ENCODE peak calls at places on chromosome 12, in nine cellular contexts. One of them, this sample, is unnamed.

GRCh38 chr12:10364839-10365681 is 24.8 kb downstream of the KLRK1 start:
- DNase-seq in PC-9: peak; percentile 79
- DNase-seq in AG04450: peak; percentile 42
- DNase-seq in CD4-positive, alpha-beta T cell: peak; percentile 44
- DNase-seq in OCI-LY7: peak; percentile 91
- DNase-seq in RWPE1: peak; percentile 62
- DNase-seq in pancreas: peak; percentile 85
- DNase-seq in heart left ventricle: peak; percentile 73
- DNase-seq in breast epithelium: peak; percentile 60
- DNase-seq in this sample: peak; percentile 83

GRCh38 chr12:64895541-64895940 is 71.1 kb downstream of the TBC1D30 start:
- DNase-seq in heart left ventricle: no peak
- DNase-seq in PC-9: no peak
- DNase-seq in AG04450: no peak
- DNase-seq in OCI-LY7: no peak
- DNase-seq in breast epithelium: no peak
- DNase-seq in CD4-positive, alpha-beta T cell: no peak
- DNase-seq in RWPE1: no peak
- DNase-seq in pancreas: no peak
- DNase-seq in this sample: no peak

GRCh38 chr12:130947028-130947427 is 6.7 kb upstream of the ADGRD1 start:
- DNase-seq in breast epithelium: no peak
- DNase-seq in RWPE1: no peak
- DNase-seq in heart left ventricle: no peak
- DNase-seq in OCI-LY7: no peak
- DNase-seq in AG04450: no peak
- DNase-seq in pancreas: no peak
- DNase-seq in PC-9: no peak
- DNase-seq in CD4-positive, alpha-beta T cell: no peak
- DNase-seq in this sample: no peak

GRCh38 chr12:71476513-71476912 is 36.9 kb downstream of the LGR5 start:
- DNase-seq in PC-9: no peak
- DNase-seq in breast epithelium: no peak
- DNase-seq in CD4-positive, alpha-beta T cell: no peak
- DNase-seq in AG04450: peak; percentile 68
- DNase-seq in OCI-LY7: no peak
- DNase-seq in RWPE1: no peak
- DNase-seq in heart left ventricle: peak; percentile 28
- DNase-seq in pancreas: no peak
- DNase-seq in this sample: no peak

GRCh38 chr12:48978741-48979601 is 849 bp downstream of the WNT1 start:
- DNase-seq in pancreas: no peak
- DNase-seq in OCI-LY7: no peak
- DNase-seq in CD4-positive, alpha-beta T cell: no peak
- DNase-seq in RWPE1: no peak
- DNase-seq in heart left ventricle: no peak
- DNase-seq in breast epithelium: no peak
- DNase-seq in AG04450: no peak
- DNase-seq in PC-9: no peak
- DNase-seq in this sample: no peak

GRCh38 chr12:18323159-18323558 is 61.8 kb downstream of the PIK3C2G start:
- DNase-seq in heart left ventricle: no peak
- DNase-seq in pancreas: no peak
- DNase-seq in OCI-LY7: no peak
- DNase-seq in PC-9: no peak
- DNase-seq in CD4-positive, alpha-beta T cell: no peak
- DNase-seq in RWPE1: no peak
- DNase-seq in AG04450: peak; percentile 6
- DNase-seq in breast epithelium: no peak
- DNase-seq in this sample: no peak

GRCh38 chr12:79546461-79547043 is 144.2 kb downstream of the PAWR start:
- DNase-seq in RWPE1: peak; percentile 3
- DNase-seq in breast epithelium: no peak
- DNase-seq in PC-9: peak; percentile 88
- DNase-seq in OCI-LY7: no peak
- DNase-seq in heart left ventricle: no peak
- DNase-seq in pancreas: no peak
- DNase-seq in CD4-positive, alpha-beta T cell: no peak
- DNase-seq in AG04450: no peak
- DNase-seq in this sample: no peak

GRCh38 chr12:95674088-95674595 is 116.4 kb downstream of the NTN4 start:
- DNase-seq in RWPE1: no peak
- DNase-seq in pancreas: no peak
- DNase-seq in AG04450: no peak
- DNase-seq in OCI-LY7: no peak
- DNase-seq in breast epithelium: no peak
- DNase-seq in PC-9: no peak
- DNase-seq in heart left ventricle: no peak
- DNase-seq in CD4-positive, alpha-beta T cell: no peak
- DNase-seq in this sample: no peak

GRCh38 chr12:12365442-12365802 is 8.5 kb downstream of the BORCS5 start:
- DNase-seq in AG04450: no peak
- DNase-seq in heart left ventricle: no peak
- DNase-seq in CD4-positive, alpha-beta T cell: no peak
- DNase-seq in pancreas: no peak
- DNase-seq in breast epithelium: no peak
- DNase-seq in PC-9: no peak
- DNase-seq in OCI-LY7: no peak
- DNase-seq in RWPE1: no peak
- DNase-seq in this sample: no peak

GRCh38 chr12:68237068-68237467 is 11.5 kb upstream of the IL26 start:
- DNase-seq in pancreas: no peak
- DNase-seq in heart left ventricle: no peak
- DNase-seq in CD4-positive, alpha-beta T cell: no peak
- DNase-seq in breast epithelium: no peak
- DNase-seq in AG04450: no peak
- DNase-seq in PC-9: no peak
- DNase-seq in RWPE1: no peak
- DNase-seq in OCI-LY7: no peak
- DNase-seq in this sample: no peak

GRCh38 chr12:103901518-103902173 is 28.6 kb upstream of the HSP90B1 start:
- DNase-seq in CD4-positive, alpha-beta T cell: peak; percentile 57
- DNase-seq in AG04450: no peak
- DNase-seq in OCI-LY7: no peak
- DNase-seq in RWPE1: no peak
- DNase-seq in PC-9: no peak
- DNase-seq in pancreas: no peak
- DNase-seq in breast epithelium: no peak
- DNase-seq in heart left ventricle: no peak
- DNase-seq in this sample: no peak

GRCh38 chr12:32595251-32595650 is 83.8 kb upstream of the DNM1L start:
- DNase-seq in pancreas: no peak
- DNase-seq in AG04450: peak; percentile 20
- DNase-seq in breast epithelium: no peak
- DNase-seq in CD4-positive, alpha-beta T cell: no peak
- DNase-seq in RWPE1: no peak
- DNase-seq in PC-9: peak; percentile 77
- DNase-seq in heart left ventricle: no peak
- DNase-seq in OCI-LY7: no peak
- DNase-seq in this sample: no peak

GRCh38 chr12:29782821-29783772 is 645 bp downstream of the TMTC1 start:
- DNase-seq in OCI-LY7: no peak
- DNase-seq in PC-9: no peak
- DNase-seq in pancreas: peak; percentile 26
- DNase-seq in breast epithelium: no peak
- DNase-seq in heart left ventricle: peak; percentile 71
- DNase-seq in CD4-positive, alpha-beta T cell: no peak
- DNase-seq in RWPE1: peak; percentile 1
- DNase-seq in AG04450: no peak
- DNase-seq in this sample: peak; percentile 27

GRCh38 chr12:100229876-100230275 is 29.3 kb downstream of the ACTR6 start:
- DNase-seq in PC-9: peak; percentile 95
- DNase-seq in pancreas: no peak
- DNase-seq in breast epithelium: peak; percentile 73
- DNase-seq in AG04450: no peak
- DNase-seq in OCI-LY7: no peak
- DNase-seq in CD4-positive, alpha-beta T cell: no peak
- DNase-seq in RWPE1: peak; percentile 37
- DNase-seq in heart left ventricle: no peak
- DNase-seq in this sample: no peak

GRCh38 chr12:13000935-13001724 is 1.1 kb upstream of the HEBP1 start:
- DNase-seq in pancreas: peak; percentile 52
- DNase-seq in AG04450: no peak
- DNase-seq in PC-9: peak; percentile 56
- DNase-seq in RWPE1: peak; percentile 54
- DNase-seq in CD4-positive, alpha-beta T cell: peak; percentile 23
- DNase-seq in heart left ventricle: peak; percentile 64
- DNase-seq in breast epithelium: no peak
- DNase-seq in OCI-LY7: peak; percentile 31
- DNase-seq in this sample: peak; percentile 66

GRCh38 chr12:63070709-63071108 is 80.3 kb downstream of the AVPR1A start:
- DNase-seq in breast epithelium: no peak
- DNase-seq in RWPE1: no peak
- DNase-seq in heart left ventricle: no peak
- DNase-seq in pancreas: no peak
- DNase-seq in OCI-LY7: no peak
- DNase-seq in AG04450: no peak
- DNase-seq in PC-9: no peak
- DNase-seq in CD4-positive, alpha-beta T cell: no peak
- DNase-seq in this sample: no peak

GRCh38 chr12:78898416-78898815 is 33.8 kb downstream of the SYT1 start:
- DNase-seq in AG04450: no peak
- DNase-seq in CD4-positive, alpha-beta T cell: no peak
- DNase-seq in heart left ventricle: peak; percentile 51
- DNase-seq in PC-9: no peak
- DNase-seq in breast epithelium: peak; percentile 30
- DNase-seq in OCI-LY7: no peak
- DNase-seq in pancreas: peak; percentile 14
- DNase-seq in RWPE1: no peak
- DNase-seq in this sample: peak; percentile 36

GRCh38 chr12:20404576-20405346 is 36.4 kb downstream of the PDE3A start:
- DNase-seq in breast epithelium: no peak
- DNase-seq in pancreas: no peak
- DNase-seq in heart left ventricle: peak; percentile 41
- DNase-seq in RWPE1: no peak
- DNase-seq in CD4-positive, alpha-beta T cell: no peak
- DNase-seq in OCI-LY7: no peak
- DNase-seq in PC-9: no peak
- DNase-seq in AG04450: no peak
- DNase-seq in this sample: no peak

GRCh38 chr12:47414511-47414910 is 291.3 kb downstream of the RPAP3 start:
- DNase-seq in heart left ventricle: no peak
- DNase-seq in breast epithelium: no peak
- DNase-seq in pancreas: no peak
- DNase-seq in CD4-positive, alpha-beta T cell: no peak
- DNase-seq in AG04450: no peak
- DNase-seq in PC-9: no peak
- DNase-seq in OCI-LY7: no peak
- DNase-seq in RWPE1: no peak
- DNase-seq in this sample: no peak

DNA sequence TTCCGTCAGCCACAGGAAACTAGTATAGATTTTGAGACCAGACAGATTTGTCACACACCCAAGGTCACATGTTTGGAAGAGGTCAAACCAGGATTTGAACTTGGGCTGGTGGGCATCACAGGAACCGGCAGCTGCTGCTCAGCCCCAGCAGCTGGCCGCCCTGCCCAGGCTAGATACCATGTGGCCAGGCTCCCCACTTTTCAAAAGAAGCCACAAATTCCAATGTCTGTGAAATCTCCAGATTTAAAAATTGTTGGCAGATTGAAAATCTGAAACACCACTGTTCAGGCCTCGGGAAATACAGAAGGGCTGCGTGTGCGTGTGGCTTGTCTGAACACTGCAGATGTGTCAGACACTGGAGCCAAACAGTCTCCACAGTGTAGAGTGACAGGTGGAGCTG is 30.4 kb downstream of the MMAB start:
- DNase-seq in heart left ventricle: no peak
- DNase-seq in PC-9: no peak
- DNase-seq in breast epithelium: no peak
- DNase-seq in AG04450: no peak
- DNase-seq in pancreas: no peak
- DNase-seq in OCI-LY7: no peak
- DNase-seq in RWPE1: no peak
- DNase-seq in CD4-positive, alpha-beta T cell: no peak
- DNase-seq in this sample: no peak
- H3K27ac ChIP-seq in heart left ventricle: no peak overlapping the region
- H3K27ac ChIP-seq in PC-9: no peak overlapping the region
- H3K27ac ChIP-seq in breast epithelium: no peak overlapping the region
- H3K27ac ChIP-seq in AG04450: no peak overlapping the region
- H3K27ac ChIP-seq in pancreas: no peak overlapping the region
- H3K27ac ChIP-seq in OCI-LY7: no peak overlapping the region
- H3K27ac ChIP-seq in RWPE1: no peak overlapping the region
- H3K27ac ChIP-seq in CD4-positive, alpha-beta T cell: no peak overlapping the region
- H3K27ac ChIP-seq in this sample: no peak overlapping the region

GRCh38 chr12:131949431-131950181 is at the start of gene EP400:
- DNase-seq in RWPE1: peak; percentile 94
- DNase-seq in OCI-LY7: peak; percentile 94
- DNase-seq in pancreas: peak; percentile 95
- DNase-seq in AG04450: peak; percentile 71
- DNase-seq in breast epithelium: peak; percentile 92
- DNase-seq in PC-9: peak; percentile 81
- DNase-seq in CD4-positive, alpha-beta T cell: peak; percentile 95
- DNase-seq in heart left ventricle: peak; percentile 97
- DNase-seq in this sample: peak; percentile 96
- TF ChIP-seq CTCF in RWPE1: peak; percentile 70
- TF ChIP-seq CTCF in OCI-LY7: peak; percentile 71
- TF ChIP-seq CTCF in pancreas: peak; percentile 29
- TF ChIP-seq CTCF in AG04450: no peak
- TF ChIP-seq CTCF in breast epithelium: no peak
- TF ChIP-seq CTCF in PC-9: no peak
- TF ChIP-seq CTCF in CD4-positive, alpha-beta T cell: peak; percentile 22
- TF ChIP-seq CTCF in heart left ventricle: peak; percentile 72
- TF ChIP-seq CTCF in this sample: peak; percentile 89

DNA sequence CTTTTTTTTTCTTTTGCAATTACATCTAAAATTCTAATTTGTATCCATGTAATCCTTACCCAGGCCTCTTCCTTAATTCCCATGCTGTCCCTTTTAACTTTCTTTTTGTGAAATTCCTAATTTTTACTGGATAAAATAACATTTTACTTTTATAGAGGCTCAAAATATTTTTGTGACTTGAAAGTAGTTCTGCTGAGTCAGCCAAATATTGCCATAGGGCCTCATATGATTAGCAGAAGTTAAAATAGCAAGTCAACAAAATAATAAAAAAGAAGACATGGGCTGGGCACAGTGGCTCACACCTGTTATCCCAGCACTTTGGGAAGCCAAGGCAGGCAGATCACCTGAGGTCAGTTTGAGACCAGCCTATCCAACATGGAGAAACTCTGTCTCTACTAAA is 2.0 kb downstream of the C3AR1 start:
- DNase-seq in pancreas: no peak
- DNase-seq in heart left ventricle: no peak
- DNase-seq in PC-9: no peak
- DNase-seq in RWPE1: no peak
- DNase-seq in OCI-LY7: no peak
- DNase-seq in CD4-positive, alpha-beta T cell: no peak
- DNase-seq in breast epithelium: no peak
- DNase-seq in AG04450: no peak
- DNase-seq in this sample: no peak
- H3K27ac ChIP-seq in pancreas: peak overlapping the region; percentile 32
- H3K27ac ChIP-seq in heart left ventricle: no peak overlapping the region
- H3K27ac ChIP-seq in PC-9: no peak overlapping the region
- H3K27ac ChIP-seq in RWPE1: no peak overlapping the region
- H3K27ac ChIP-seq in OCI-LY7: no peak overlapping the region
- H3K27ac ChIP-seq in CD4-positive, alpha-beta T cell: no peak overlapping the region
- H3K27ac ChIP-seq in breast epithelium: no peak overlapping the region
- H3K27ac ChIP-seq in AG04450: no peak overlapping the region
- H3K27ac ChIP-seq in this sample: no peak overlapping the region

GRCh38 chr12:4272014-4272975 is 1.3 kb upstream of the CCND2 start:
- DNase-seq in breast epithelium: peak; percentile 79
- DNase-seq in RWPE1: peak; percentile 84
- DNase-seq in pancreas: peak; percentile 82
- DNase-seq in CD4-positive, alpha-beta T cell: peak; percentile 83
- DNase-seq in heart left ventricle: peak; percentile 87
- DNase-seq in AG04450: no peak
- DNase-seq in PC-9: no peak
- DNase-seq in OCI-LY7: peak; percentile 21
- DNase-seq in this sample: peak; percentile 86
- TF ChIP-seq CTCF in breast epithelium: no peak
- TF ChIP-seq CTCF in RWPE1: no peak
- TF ChIP-seq CTCF in pancreas: no peak
- TF ChIP-seq CTCF in CD4-positive, alpha-beta T cell: no peak
- TF ChIP-seq CTCF in heart left ventricle: no peak
- TF ChIP-seq CTCF in AG04450: no peak
- TF ChIP-seq CTCF in PC-9: no peak
- TF ChIP-seq CTCF in OCI-LY7: no peak
- TF ChIP-seq CTCF in this sample: no peak

This sample was measured in uterus.